ENCODE peak calls at places on chromosomes 3 and 15, in seven cellular contexts. Y is gastrocnemius medialis, C is Right ventricle myocardium superior, Q is SJSA1, V is A549, I is M059J, Z is NCI-H2171. D is an unnamed sample.

GRCh38 chr3:123002749-123003497 is 24.6 kb downstream of the SEMA5B start:
- DNase-seq in Y (no peak), Q (no peak), I (no peak), Z (no peak), V (no peak), C (no peak), D (no peak)

GRCh38 chr3:66819993-66820501 is 178.1 kb upstream of the KBTBD8 start:
- DNase-seq in C (no peak), Y (no peak), I (no peak), Q (no peak), V (no peak), Z (no peak), D (no peak)

GRCh38 chr15:66472176-66472999 is 25.2 kb downstream of the SNAPC5 start:
- DNase-seq in Y (no peak), Z (no peak), Q (peak), V (no peak), C (no peak), I (peak), D (no peak)

GRCh38 chr3:110413291-110413690 is 658.3 kb upstream of the NECTIN3 start:
- DNase-seq in Y (no peak), Q (no peak), Z (no peak), C (no peak), I (peak), V (no peak), D (no peak)

GRCh38 chr15:80059786-80060489 is 462 bp downstream of the ZFAND6 start:
- DNase-seq in Q (peak), Z (peak), V (peak), I (peak), C (no peak), Y (no peak), D (no peak)

GRCh38 chr3:179670311-179670710 is 17.5 kb downstream of the USP13 start:
- DNase-seq in Y (no peak), C (no peak), Z (no peak), V (no peak), I (no peak), Q (no peak), D (no peak)

GRCh38 chr3:84108442-84108971 is 850.3 kb upstream of the CADM2 start:
- DNase-seq in I (peak), Y (no peak), Z (no peak), Q (no peak), C (no peak), V (peak), D (no peak)

GRCh38 chr3:178385280-178385952 is 150.8 kb upstream of the KCNMB2 start:
- DNase-seq in Q (peak), Y (no peak), V (peak), Z (peak), I (peak), C (no peak), D (peak)

GRCh38 chr3:193737191-193737751 is 144.3 kb downstream of the OPA1 start:
- DNase-seq in Z (no peak), I (no peak), Y (no peak), C (no peak), Q (no peak), V (no peak), D (no peak)

GRCh38 chr3:72041531-72041930 is 256.6 kb upstream of the PROK2 start:
- DNase-seq in Q (no peak), Z (peak), V (no peak), Y (no peak), I (no peak), C (no peak), D (peak)

GRCh38 chr15:64772488-64772887 is 2.9 kb downstream of the RBPMS2 start:
- DNase-seq in Q (no peak), Z (no peak), C (no peak), I (no peak), Y (no peak), V (no peak), D (no peak)

GRCh38 chr3:151107177-151107576 is 21.7 kb downstream of the MED12L start:
- DNase-seq in I (no peak), Z (no peak), V (no peak), Y (no peak), Q (no peak), C (no peak), D (no peak)

GRCh38 chr3:120763601-120764000 is 21.1 kb downstream of the GTF2E1 start:
- DNase-seq in C (no peak), Z (no peak), V (no peak), I (no peak), Q (no peak), Y (no peak), D (no peak)

GRCh38 chr15:74050127-74050526 is 32.2 kb downstream of the GOLGA6A start:
- DNase-seq in Y (no peak), Q (no peak), V (no peak), I (no peak), Z (peak), C (no peak), D (peak)

GRCh38 chr15:45333550-45333949 is 44.8 kb downstream of the GATM start:
- DNase-seq in Y (peak), Q (no peak), V (peak), Z (peak), C (peak), I (peak), D (no peak)

GRCh38 chr15:49421991-49422390 is 1.1 kb upstream of the FGF7 start:
- DNase-seq in Z (peak), Y (peak), C (peak), I (peak), Q (peak), V (peak), D (peak)

GRCh38 chr3:80152692-80153091 is 384.9 kb upstream of the ROBO1 start:
- DNase-seq in Z (no peak), Q (no peak), C (no peak), I (no peak), V (no peak), Y (no peak), D (no peak)

GRCh38 chr15:40255033-40255432 is 16.2 kb downstream of the PAK6 start:
- DNase-seq in I (no peak), Q (no peak), V (no peak), Y (no peak), C (peak), Z (no peak), D (no peak)

GRCh38 chr3:127652246-127652995 is 20.3 kb upstream of the ABTB1 start:
- DNase-seq in C (peak), Q (peak), Y (no peak), Z (peak), V (peak), I (peak), D (peak)

GRCh38 chr15:82662641-82663040 is 15.5 kb upstream of the CPEB1 start:
- DNase-seq in C (no peak), Y (no peak), Q (no peak), Z (no peak), I (no peak), V (no peak), D (no peak)

GRCh38 chr3:82707035-82707434 is 945.6 kb upstream of the GBE1 start:
- DNase-seq in Q (no peak), I (peak), Y (no peak), Z (no peak), V (peak), C (no peak), D (no peak)

D was measured in NCI-H1694 treated with DMSO at 0.1 percent for 48 hours.